ENCODE peak calls at places on chromosome 3, in four cellular contexts. Z is fibroblast of lung, P is right cardiac atrium, S is PC-3. U is an unnamed sample.

GRCh38 chr3:10977864-10978510 is 14.6 kb upstream of the SLC6A1 start:
- DNase-seq in P (no peak), S (no peak), Z (no peak), U (no peak)

GRCh38 chr3:152155654-152156053 is 113.1 kb upstream of the MBNL1 start:
- DNase-seq in Z (no peak), S (no peak), P (no peak), U (no peak)

GRCh38 chr3:195033531-195034091 is 237.3 kb downstream of the XXYLT1 start:
- DNase-seq in Z (no peak), S (peak), P (no peak), U (peak)

GRCh38 chr3:57060089-57060829 is at the start of gene SPATA12:
- DNase-seq in S (peak), P (peak), Z (peak), U (peak)

GRCh38 chr3:127669541-127670228 is 3.1 kb upstream of the ABTB1 start:
- DNase-seq in S (no peak), Z (no peak), P (no peak), U (no peak)

GRCh38 chr3:80785475-80785874 is 976.0 kb downstream of the GBE1 start:
- DNase-seq in Z (no peak), P (no peak), S (peak), U (no peak)

GRCh38 chr3:12752803-12753202 is 6.3 kb downstream of the TMEM40 start:
- DNase-seq in Z (no peak), S (peak), P (no peak), U (no peak)

GRCh38 chr3:44343421-44343820 is 4.9 kb downstream of the TCAIM start:
- DNase-seq in S (no peak), P (no peak), Z (no peak), U (no peak)

GRCh38 chr3:197522183-197522715 is 33.5 kb downstream of the BDH1 start:
- DNase-seq in S (no peak), P (no peak), Z (no peak), U (no peak)

GRCh38 chr3:33490641-33491241 is 50.5 kb upstream of the UBP1 start:
- DNase-seq in P (no peak), S (no peak), Z (no peak), U (no peak)

DNA sequence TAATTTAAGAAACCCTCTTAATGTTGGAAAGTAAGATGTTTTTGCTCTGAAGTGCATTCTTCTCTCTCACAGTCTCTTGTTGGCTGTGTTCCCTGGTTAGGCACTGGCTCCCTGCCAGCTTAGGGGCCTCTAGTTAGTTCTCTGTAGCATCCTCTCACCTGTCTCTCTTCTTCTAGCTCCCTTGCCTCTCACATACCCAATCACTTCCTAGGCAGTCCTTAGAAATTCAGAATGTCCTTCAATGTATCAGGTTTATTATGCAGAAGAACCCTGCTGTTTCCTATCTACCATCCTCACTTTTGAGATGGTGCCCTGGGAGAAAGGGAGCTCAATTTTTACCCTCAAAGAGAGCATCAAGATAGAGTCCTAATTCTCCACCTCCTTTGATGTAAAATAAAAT is 36.2 kb upstream of the CPNE4 start:
- DNase-seq in S (no peak), P (peak), Z (no peak), U (no peak)
- H3K27ac ChIP-seq in S (no peak), P (no peak), Z (no peak), U (no peak)

GRCh38 chr3:170132335-170132734 is 49.2 kb downstream of the PHC3 start:
- DNase-seq in Z (peak), P (no peak), S (no peak), U (no peak)

GRCh38 chr3:170128259-170128976 is 53.1 kb downstream of the PHC3 start:
- DNase-seq in P (no peak), Z (peak), S (no peak), U (no peak)

GRCh38 chr3:170130532-170130931 is 51.0 kb downstream of the PHC3 start:
- DNase-seq in Z (peak), S (no peak), P (no peak), U (no peak)

DNA sequence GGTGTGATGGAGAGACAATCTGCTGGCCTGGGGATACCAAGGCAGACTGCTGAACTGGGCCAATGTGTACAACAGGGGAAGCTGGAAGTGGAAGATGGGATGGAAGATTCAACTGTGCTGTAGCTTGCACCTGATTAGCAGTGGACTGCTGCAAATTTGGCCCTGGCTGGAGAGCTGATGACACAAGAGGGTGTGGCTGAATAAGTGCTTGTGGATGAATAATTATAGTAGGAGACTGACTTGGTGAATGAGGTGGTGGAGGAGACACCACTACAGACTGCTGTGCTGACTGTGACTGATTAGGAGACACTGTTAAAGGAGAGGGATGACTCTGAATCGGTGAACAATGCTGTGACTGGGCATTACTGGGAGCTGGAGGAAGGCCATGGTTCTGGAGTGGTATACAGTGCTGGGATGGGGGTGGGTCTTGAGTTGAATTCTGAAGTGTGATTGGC is 52.5 kb downstream of the PHC3 start:
- DNase-seq in P (no peak), S (peak), Z (peak), U (peak)
- H3K27ac ChIP-seq in P (no peak), S (no peak), Z (no peak), U (peak)

DNA sequence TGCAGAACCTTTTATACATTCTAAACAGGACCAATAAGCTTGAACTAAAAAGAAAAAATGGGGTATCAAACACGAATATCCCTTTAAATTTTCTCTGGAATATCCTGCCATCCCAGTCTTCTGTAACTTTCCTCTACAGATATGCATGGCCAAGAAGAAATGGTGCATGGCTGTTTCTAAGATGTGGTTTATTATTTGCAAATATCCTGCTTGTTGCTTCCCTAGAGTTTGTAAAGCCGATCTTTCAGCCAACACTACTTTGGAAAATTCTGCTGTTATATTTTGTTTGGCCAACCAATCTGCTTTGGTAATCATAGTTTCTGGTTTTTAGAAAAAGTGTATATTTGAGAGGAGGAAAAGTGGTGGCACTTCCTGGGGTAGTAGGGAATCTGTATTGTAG is 13.9 kb downstream of the PHLDB2 start:
- DNase-seq in P (no peak), S (no peak), Z (no peak), U (no peak)
- H3K27ac ChIP-seq in P (no peak), S (no peak), Z (no peak), U (no peak)

DNA sequence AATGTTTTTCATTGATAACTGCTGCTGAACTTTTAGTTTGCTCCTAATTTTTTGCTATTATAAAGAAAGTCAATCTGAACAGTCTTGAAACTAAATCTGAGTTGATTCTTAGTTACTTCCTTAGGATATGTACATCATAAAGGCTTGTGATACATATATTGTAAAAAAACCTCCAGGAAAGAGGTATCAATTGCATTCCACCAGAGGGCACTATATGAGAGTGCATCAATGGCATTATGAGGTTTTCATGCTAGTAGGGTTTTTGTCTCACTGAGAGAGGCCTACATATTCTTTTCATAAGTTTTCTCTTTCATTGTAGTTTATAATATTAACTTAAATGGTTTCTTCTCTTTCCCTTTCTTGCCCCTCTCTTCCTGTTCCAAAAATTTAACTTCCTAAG is 46.9 kb downstream of the PIK3R4 start:
- DNase-seq in S (peak), P (no peak), Z (peak), U (peak)
- H3K27ac ChIP-seq in S (no peak), P (no peak), Z (no peak), U (no peak)

GRCh38 chr3:159499031-159499793 is 489.4 kb upstream of the IL12A start:
- DNase-seq in Z (no peak), S (peak), P (no peak), U (peak)
- H3K27ac ChIP-seq in Z (no peak), S (no peak), P (no peak), U (no peak)

GRCh38 chr3:143596957-143597642 is 251.2 kb downstream of the SLC9A9 start:
- DNase-seq in S (no peak), Z (no peak), P (no peak), U (no peak)
- H3K27ac ChIP-seq in S (no peak), Z (no peak), P (no peak), U (no peak)

GRCh38 chr3:171860830-171861535 is 17.8 kb downstream of the TMEM212 start:
- DNase-seq in P (no peak), Z (peak), S (no peak), U (no peak)
- H3K27ac ChIP-seq in P (peak), Z (no peak), S (no peak), U (no peak)

GRCh38 chr3:58658508-58658907 is 8.1 kb downstream of the FAM3D start:
- DNase-seq in P (no peak), S (no peak), Z (no peak), U (no peak)
- H3K27ac ChIP-seq in P (no peak), S (no peak), Z (no peak), U (no peak)